ENCODE peak calls at places on chromosome 5, in eight cellular contexts. U, W, D, H, K, O, L and C are unnamed samples.

GRCh38 chr5:149015126-149015525 is 47.7 kb downstream of the SH3TC2 start:
- DNase-seq in U (no peak), W (no peak), D (no peak), H (no peak), K (no peak), O (no peak), L (no peak), C (no peak)

GRCh38 chr5:73415617-73416016 is 33.0 kb downstream of the FOXD1 start:
- DNase-seq in U (no peak), W (no peak), D (no peak), H (no peak), K (no peak), O (no peak), L (no peak), C (no peak)

GRCh38 chr5:124411089-124411488 is 335.4 kb downstream of the ZNF608 start:
- DNase-seq in U (no peak), W (no peak), D (no peak), H (no peak), K (no peak), O (no peak), L (no peak), C (no peak)

GRCh38 chr5:144469106-144469505 is 298.4 kb downstream of the KCTD16 start:
- DNase-seq in U (no peak), W (no peak), D (no peak), H (no peak), K (no peak), O (no peak), L (no peak), C (no peak)

GRCh38 chr5:132100672-132101261 is 27.2 kb downstream of the CSF2 start:
- DNase-seq in U (peak), W (no peak), D (no peak), H (no peak), K (peak), O (no peak), L (no peak), C (no peak)

GRCh38 chr5:107925195-107925594 is 254.5 kb upstream of the EFNA5 start:
- DNase-seq in U (no peak), W (no peak), D (no peak), H (no peak), K (peak), O (no peak), L (no peak), C (no peak)

GRCh38 chr5:73333944-73334703 is 114.5 kb downstream of the FOXD1 start:
- DNase-seq in U (no peak), W (no peak), D (no peak), H (no peak), K (no peak), O (no peak), L (no peak), C (no peak)

GRCh38 chr5:83925321-83925877 is 204.7 kb upstream of the HAPLN1 start:
- DNase-seq in U (no peak), W (no peak), D (no peak), H (no peak), K (no peak), O (no peak), L (peak), C (no peak)

GRCh38 chr5:167870055-167870454 is 421.4 kb upstream of the WWC1 start:
- DNase-seq in U (no peak), W (no peak), D (no peak), H (no peak), K (no peak), O (no peak), L (no peak), C (no peak)

GRCh38 chr5:128252794-128253193 is 169.2 kb downstream of the SLC12A2 start:
- DNase-seq in U (no peak), W (no peak), D (no peak), H (no peak), K (no peak), O (no peak), L (no peak), C (no peak)